ENCODE peak calls at places on chromosomes 7 and 10, in five cellular contexts. One of them, this sample, is unnamed.

GRCh38 chr7:111210996-111211395 is 120.1 kb downstream of the LRRN3 start:
- DNase-seq in CD8-positive, alpha-beta T cell: no peak
- DNase-seq in ovary: no peak
- DNase-seq in activated naive CD4-positive, alpha-beta T cell: no peak
- DNase-seq in HEK293T: no peak
- DNase-seq in this sample: no peak

GRCh38 chr7:72919256-72919775 is 5.6 kb upstream of the POM121 start:
- DNase-seq in CD8-positive, alpha-beta T cell: no peak
- DNase-seq in ovary: no peak
- DNase-seq in activated naive CD4-positive, alpha-beta T cell: no peak
- DNase-seq in HEK293T: no peak
- DNase-seq in this sample: no peak

GRCh38 chr10:93039721-93040120 is 20.9 kb upstream of the CYP26C1 start:
- DNase-seq in CD8-positive, alpha-beta T cell: no peak
- DNase-seq in ovary: no peak
- DNase-seq in activated naive CD4-positive, alpha-beta T cell: no peak
- DNase-seq in HEK293T: no peak
- DNase-seq in this sample: no peak

GRCh38 chr7:138630059-138630610 is 71.0 kb downstream of the SVOPL start:
- DNase-seq in CD8-positive, alpha-beta T cell: no peak
- DNase-seq in ovary: no peak
- DNase-seq in activated naive CD4-positive, alpha-beta T cell: no peak
- DNase-seq in HEK293T: no peak
- DNase-seq in this sample: no peak

GRCh38 chr10:23412223-23412622 is 26.7 kb upstream of the OTUD1 start:
- DNase-seq in CD8-positive, alpha-beta T cell: no peak
- DNase-seq in ovary: no peak
- DNase-seq in activated naive CD4-positive, alpha-beta T cell: no peak
- DNase-seq in HEK293T: no peak
- DNase-seq in this sample: no peak

GRCh38 chr10:18793951-18794350 is 134.7 kb downstream of the ARL5B start:
- DNase-seq in CD8-positive, alpha-beta T cell: no peak
- DNase-seq in ovary: no peak
- DNase-seq in activated naive CD4-positive, alpha-beta T cell: no peak
- DNase-seq in HEK293T: peak; percentile 14
- DNase-seq in this sample: no peak

GRCh38 chr7:141527076-141527475 is 24.1 kb upstream of the AGK start:
- DNase-seq in CD8-positive, alpha-beta T cell: no peak
- DNase-seq in ovary: no peak
- DNase-seq in activated naive CD4-positive, alpha-beta T cell: no peak
- DNase-seq in HEK293T: no peak
- DNase-seq in this sample: no peak

GRCh38 chr7:2771274-2771711 is 72.8 kb downstream of the GNA12 start:
- DNase-seq in CD8-positive, alpha-beta T cell: no peak
- DNase-seq in ovary: no peak
- DNase-seq in activated naive CD4-positive, alpha-beta T cell: no peak
- DNase-seq in HEK293T: no peak
- DNase-seq in this sample: no peak